ENCODE peak calls at places on chromosomes 11 and 22, in six cellular contexts. D is RPMI7951; N is naive thymus-derived CD4-positive, alpha-beta T cell; X is activated CD8-positive, alpha-beta memory T cell treated with anti-CD3 and anti-CD28 coated beads for 1 hour; S is neuronal stem cell; O is iPS-NIHi11. B is an unnamed sample.

GRCh38 chr22:50581031-50581949 is 1.4 kb downstream of the CHKB start:
- DNase-seq in N (no peak), D (no peak), X (no peak), S (no peak), O (no peak), B (no peak)

GRCh38 chr11:12791245-12791644 is 117.0 kb downstream of the TEAD1 start:
- DNase-seq in D (no peak), O (no peak), N (no peak), X (no peak), S (no peak), B (no peak)

GRCh38 chr11:44779736-44780520 is 53.2 kb downstream of the TSPAN18 start:
- DNase-seq in N (no peak), S (no peak), O (no peak), D (no peak), X (no peak), B (no peak)

GRCh38 chr11:96303980-96304379 is 39.0 kb downstream of the MAML2 start:
- DNase-seq in X (no peak), S (no peak), D (no peak), O (no peak), N (no peak), B (no peak)

GRCh38 chr22:25714070-25714469 is 27.9 kb upstream of the MYO18B start:
- DNase-seq in D (no peak), N (no peak), X (no peak), S (no peak), O (no peak), B (no peak)

GRCh38 chr11:1839924-1840779 is 1.4 kb downstream of the TNNI2 start:
- DNase-seq in X (no peak), D (no peak), N (no peak), O (no peak), S (no peak), B (no peak)

GRCh38 chr11:43250309-43250708 is 61.5 kb upstream of the API5 start:
- DNase-seq in D (no peak), O (no peak), N (no peak), S (no peak), X (no peak), B (no peak)

GRCh38 chr22:32426881-32427280 is 14.8 kb upstream of the RTCB start:
- DNase-seq in X (no peak), N (no peak), D (no peak), S (no peak), O (no peak), B (no peak)

GRCh38 chr22:17964153-17964552 is 60.2 kb downstream of the MICAL3 start:
- DNase-seq in D (no peak), N (no peak), X (no peak), O (no peak), S (no peak), B (no peak)

GRCh38 chr11:35318977-35319925 is 100.1 kb downstream of the SLC1A2 start:
- DNase-seq in D (peak), O (no peak), N (no peak), S (no peak), X (no peak), B (no peak)

GRCh38 chr22:45587638-45588481 is 83.8 kb upstream of the ATXN10 start:
- DNase-seq in X (no peak), D (peak), O (no peak), S (no peak), N (no peak), B (no peak)

B was measured in SIG-M5.